ENCODE peak calls at places on chromosome 19, in eight cellular contexts. P, T, I, H, Q, V, L and K are unnamed samples.

GRCh38 chr19:18009412-18010066 is 1.6 kb downstream of the ARRDC2 start:
- DNase-seq in P (no peak), T (no peak), I (peak), H (no peak), Q (no peak), V (no peak), L (no peak), K (peak)

GRCh38 chr19:7783991-7784421 is 21.0 kb downstream of the CLEC4M start:
- DNase-seq in P (peak), T (no peak), I (peak), H (no peak), Q (no peak), V (peak), L (no peak), K (no peak)

GRCh38 chr19:51365211-51366049 is 758 bp downstream of the ETFB start:
- DNase-seq in P (peak), T (no peak), I (peak), H (no peak), Q (no peak), V (no peak), L (no peak), K (peak)

GRCh38 chr19:8333771-8334457 is 9.1 kb downstream of the KANK3 start:
- DNase-seq in P (no peak), T (no peak), I (no peak), H (no peak), Q (no peak), V (no peak), L (no peak), K (peak)

GRCh38 chr19:19276386-19276785 is 3.3 kb upstream of the TM6SF2 start:
- DNase-seq in P (peak), T (no peak), I (no peak), H (no peak), Q (no peak), V (no peak), L (no peak), K (no peak)

GRCh38 chr19:45395524-45396388 is 9.1 kb downstream of the PPP1R13L start:
- DNase-seq in P (no peak), T (no peak), I (no peak), H (no peak), Q (no peak), V (no peak), L (no peak), K (no peak)

GRCh38 chr19:33446156-33446917 is 72.8 kb downstream of the CEBPG start:
- DNase-seq in P (no peak), T (no peak), I (no peak), H (no peak), Q (no peak), V (no peak), L (no peak), K (peak)

GRCh38 chr19:44748426-44749254 is at the start of gene BCL3:
- DNase-seq in P (peak), T (peak), I (no peak), H (peak), Q (no peak), V (peak), L (no peak), K (peak)

GRCh38 chr19:16564842-16565241 is 7.4 kb downstream of the SLC35E1 start:
- DNase-seq in P (no peak), T (no peak), I (no peak), H (no peak), Q (no peak), V (no peak), L (no peak), K (no peak)

GRCh38 chr19:46951236-46951986 is 68.2 kb upstream of the NPAS1 start:
- DNase-seq in P (peak), T (no peak), I (peak), H (no peak), Q (no peak), V (no peak), L (no peak), K (no peak)

GRCh38 chr19:53883231-53883661 is 1.2 kb downstream of the PRKCG start:
- DNase-seq in P (no peak), T (no peak), I (no peak), H (no peak), Q (no peak), V (no peak), L (no peak), K (no peak)

GRCh38 chr19:15287496-15287895 is 44.8 kb downstream of the BRD4 start:
- DNase-seq in P (no peak), T (no peak), I (no peak), H (no peak), Q (no peak), V (no peak), L (no peak), K (no peak)

GRCh38 chr19:15286688-15287355 is 45.5 kb downstream of the BRD4 start:
- DNase-seq in P (no peak), T (no peak), I (no peak), H (no peak), Q (no peak), V (no peak), L (no peak), K (no peak)

GRCh38 chr19:15284091-15284490 is 48.2 kb downstream of the BRD4 start:
- DNase-seq in P (no peak), T (no peak), I (no peak), H (no peak), Q (no peak), V (no peak), L (no peak), K (no peak)

GRCh38 chr19:15284896-15285295 is 47.4 kb downstream of the BRD4 start:
- DNase-seq in P (peak), T (no peak), I (no peak), H (no peak), Q (no peak), V (no peak), L (no peak), K (no peak)

GRCh38 chr19:15285896-15286591 is 46.3 kb downstream of the BRD4 start:
- DNase-seq in P (no peak), T (no peak), I (no peak), H (peak), Q (peak), V (no peak), L (no peak), K (no peak)
- H3K4me3 ChIP-seq in P (no peak), T (no peak), I (no peak), H (no peak), Q (peak), V (no peak), L (no peak), K (no peak)

GRCh38 chr19:12484011-12484370 is 625 bp downstream of the ZNF709 start:
- DNase-seq in P (no peak), T (no peak), I (no peak), H (no peak), Q (no peak), V (no peak), L (no peak), K (no peak)
- TF ChIP-seq CTCF in P (no peak), T (no peak), I (no peak), H (no peak), Q (no peak), V (no peak), L (no peak), K (no peak)

DNA sequence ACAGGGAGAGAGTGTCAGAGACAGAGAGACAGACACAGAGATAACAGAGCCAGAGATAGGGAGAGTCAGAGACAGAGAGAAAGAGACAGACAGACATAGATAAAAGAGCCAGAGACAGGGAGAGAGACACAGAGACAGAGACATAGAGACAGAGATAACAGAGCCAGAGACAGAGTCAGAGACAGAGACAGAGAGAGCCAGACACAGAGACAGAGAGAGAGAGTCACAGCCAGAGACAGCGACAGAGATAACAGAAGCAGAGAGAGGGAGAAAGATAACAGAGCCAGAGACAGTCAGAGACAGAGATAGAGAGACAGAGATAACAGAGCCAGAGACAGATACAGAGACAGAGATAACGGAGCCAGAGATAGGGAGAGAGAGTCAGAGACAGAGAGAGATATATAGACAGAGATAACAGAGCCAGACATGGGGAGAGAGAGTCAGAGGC is 865 bp upstream of the TNFSF9 start:
- DNase-seq in P (no peak), T (no peak), I (no peak), H (no peak), Q (no peak), V (no peak), L (no peak), K (no peak)
- H3K4me3 ChIP-seq in P (peak), T (no peak), I (no peak), H (peak), Q (peak), V (no peak), L (peak), K (peak)

DNA sequence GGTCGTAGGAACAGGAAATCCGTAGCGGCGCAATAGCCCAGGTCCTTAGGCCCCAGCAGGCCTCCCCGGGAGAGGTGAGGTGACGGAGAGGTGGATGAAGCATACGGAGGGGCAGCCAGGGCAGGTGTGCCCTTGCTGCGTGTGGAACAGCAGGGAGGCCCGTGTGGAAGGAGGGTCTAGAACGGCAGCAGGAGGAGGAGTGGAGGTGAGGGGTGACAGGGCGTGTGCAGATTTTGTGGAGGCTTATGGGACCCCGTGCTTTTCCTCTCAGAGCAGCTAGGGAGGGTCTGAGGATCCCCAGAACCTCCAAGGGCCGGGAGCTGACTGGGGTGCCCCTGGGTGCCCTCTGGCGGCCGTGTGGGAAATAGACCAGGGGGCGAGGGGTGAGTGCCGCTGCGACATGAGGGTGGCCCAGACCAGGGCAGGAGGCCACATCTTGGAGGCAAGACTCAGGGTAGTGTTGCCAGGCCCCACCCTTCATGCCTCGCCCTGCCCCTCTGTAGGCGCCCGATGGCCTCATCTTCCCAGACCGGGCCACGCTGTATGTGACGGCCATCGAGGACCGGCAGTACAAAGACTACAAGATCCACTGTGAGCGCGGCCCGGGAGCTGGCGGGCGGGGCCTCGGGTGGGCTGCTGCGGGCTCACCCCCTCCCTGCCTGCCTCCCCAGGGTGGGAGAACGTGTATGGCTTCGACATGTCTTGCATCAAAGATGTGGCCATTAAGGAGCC is 5.0 kb upstream of the ADM5 start:
- DNase-seq in P (no peak), T (peak), I (no peak), H (no peak), Q (no peak), V (no peak), L (no peak), K (peak)
- TF ChIP-seq CTCF in P (peak), T (no peak), I (peak), H (peak), Q (peak), V (no peak), L (no peak), K (peak)

GRCh38 chr19:35346193-35347052 is 1.3 kb upstream of the FFAR1 start:
- DNase-seq in P (no peak), T (peak), I (peak), H (peak), Q (peak), V (no peak), L (no peak), K (no peak)
- H3K4me3 ChIP-seq in P (no peak), T (no peak), I (no peak), H (no peak), Q (no peak), V (no peak), L (no peak), K (no peak)